ENCODE peak calls at places on chromosomes 16 and 17, in seven cellular contexts. O, T, W, X, G, L and M are unnamed samples.

GRCh38 chr17:73939808-73940207 is 263.7 kb upstream of the RPL38 start:
- DNase-seq in L (no peak), X (no peak), T (no peak), O (no peak), W (no peak), G (no peak), M (no peak)

GRCh38 chr17:82334622-82335394 is 1.2 kb upstream of the SECTM1 start:
- DNase-seq in G (no peak), O (no peak), L (no peak), X (no peak), W (no peak), T (no peak), M (peak; percentile 41)

GRCh38 chr17:43530303-43531081 is 15.6 kb downstream of the ETV4 start:
- DNase-seq in O (no peak), G (peak; percentile 95), T (peak; percentile 100), W (no peak), X (peak; percentile 71), L (no peak), M (peak; percentile 99)

GRCh38 chr17:40605301-40605700 is 40.0 kb upstream of the CCR7 start:
- DNase-seq in O (no peak), X (no peak), G (no peak), W (peak; percentile 69), L (no peak), T (no peak), M (no peak)

GRCh38 chr16:19389246-19389645 is 28.4 kb upstream of the TMC5 start:
- DNase-seq in W (peak; percentile 14), O (no peak), G (peak; percentile 24), T (peak; percentile 63), L (peak; percentile 43), X (peak; percentile 35), M (peak; percentile 21)

GRCh38 chr17:1562178-1562643 is 381 bp downstream of the PITPNA start:
- DNase-seq in T (no peak), G (peak; percentile 40), L (peak; percentile 38), X (no peak), W (peak; percentile 2), O (no peak), M (no peak)

GRCh38 chr16:86355538-86355937 is 154.8 kb upstream of the FOXF1 start:
- DNase-seq in O (no peak), G (peak; percentile 96), L (no peak), W (no peak), T (peak; percentile 33), X (no peak), M (no peak)

GRCh38 chr17:47223007-47223406 is 13.9 kb downstream of the MYL4 start:
- DNase-seq in G (no peak), X (no peak), L (no peak), T (no peak), W (no peak), O (no peak), M (peak; percentile 32)

GRCh38 chr17:66717680-66718079 is 117.2 kb upstream of the CACNG5 start:
- DNase-seq in O (no peak), T (peak; percentile 62), X (no peak), W (no peak), G (peak; percentile 49), L (no peak), M (peak; percentile 61)

GRCh38 chr16:56102159-56102798 is 89.0 kb upstream of the GNAO1 start:
- DNase-seq in T (no peak), O (peak; percentile 66), G (no peak), X (no peak), L (no peak), W (no peak), M (no peak)

GRCh38 chr17:51590071-51590470 is 329.7 kb downstream of the UTP18 start:
- DNase-seq in T (no peak), G (no peak), X (no peak), W (no peak), O (no peak), L (no peak), M (no peak)

GRCh38 chr16:85444879-85445778 is 168.0 kb upstream of the GSE1 start:
- DNase-seq in O (no peak), W (no peak), G (no peak), L (no peak), X (no peak), T (peak; percentile 58), M (no peak)

GRCh38 chr16:64996641-64997040 is 125.2 kb downstream of the CDH11 start:
- DNase-seq in L (no peak), G (no peak), W (no peak), T (no peak), X (no peak), O (no peak), M (no peak)

GRCh38 chr17:79213305-79213704 is 138.7 kb downstream of the ENGASE start:
- DNase-seq in L (no peak), W (no peak), X (no peak), T (no peak), G (no peak), O (no peak), M (no peak)

GRCh38 chr17:39399792-39400191 is 1.6 kb downstream of the FBXL20 start:
- DNase-seq in G (no peak), T (no peak), O (no peak), X (no peak), L (no peak), W (no peak), M (no peak)

GRCh38 chr17:10019941-10020403 is 114.9 kb upstream of the RCVRN start:
- DNase-seq in O (no peak), X (no peak), L (no peak), T (no peak), G (no peak), W (no peak), M (no peak)

GRCh38 chr17:43106552-43106951 is 18.6 kb downstream of the BRCA1 start:
- DNase-seq in X (no peak), L (no peak), W (no peak), G (no peak), T (no peak), O (no peak), M (no peak)

GRCh38 chr16:84007946-84008345 is 34.6 kb downstream of the SLC38A8 start:
- DNase-seq in X (no peak), O (no peak), T (no peak), W (no peak), G (no peak), L (no peak), M (peak; percentile 4)

GRCh38 chr16:86448306-86448705 is 62.0 kb upstream of the FOXF1 start:
- DNase-seq in L (no peak), G (no peak), X (no peak), T (no peak), W (no peak), O (no peak), M (no peak)

GRCh38 chr17:1256699-1257098 is 13.5 kb upstream of the BHLHA9 start:
- DNase-seq in O (no peak), L (no peak), G (no peak), W (no peak), X (no peak), T (no peak), M (no peak)

GRCh38 chr17:39150795-39151679 is at the start of gene PLXDC1:
- DNase-seq in L (no peak), X (no peak), O (no peak), G (no peak), W (no peak), T (no peak), M (no peak)

GRCh38 chr17:76700627-76701470 is 9.9 kb downstream of the MXRA7 start:
- DNase-seq in W (no peak), O (no peak), G (peak; percentile 94), T (peak; percentile 82), X (no peak), L (no peak), M (peak; percentile 90)

GRCh38 chr16:25030420-25031131 is 15.4 kb upstream of the ARHGAP17 start:
- DNase-seq in W (no peak), O (no peak), X (no peak), G (no peak), T (no peak), L (no peak), M (no peak)

GRCh38 chr16:61435356-61435755 is 600.9 kb downstream of the CDH8 start:
- DNase-seq in G (no peak), T (no peak), W (no peak), X (no peak), O (no peak), L (no peak), M (peak; percentile 39)

GRCh38 chr17:7894866-7895265 is 6.3 kb downstream of the CHD3 start:
- DNase-seq in T (no peak), L (no peak), X (no peak), O (no peak), G (no peak), W (no peak), M (no peak)

GRCh38 chr17:3762922-3763776 is 37.8 kb downstream of the ITGAE start:
- DNase-seq in W (no peak), O (no peak), T (peak; percentile 21), L (no peak), G (no peak), X (no peak), M (no peak)

GRCh38 chr17:62179525-62180161 is 114.6 kb upstream of the MED13 start:
- DNase-seq in T (peak; percentile 87), X (no peak), W (no peak), L (peak; percentile 85), G (peak; percentile 53), O (no peak), M (peak; percentile 93)